ENCODE peak calls at places on chromosomes 4 and X, in five cellular contexts. A, Q, W, R and C are unnamed samples.

GRCh38 chrX:41475611-41476241 is 28.6 kb downstream of the NYX start:
- DNase-seq in A (no peak), Q (no peak), W (no peak), R (no peak), C (no peak)

GRCh38 chr4:155600246-155600645 is 66.4 kb upstream of the GUCY1A1 start:
- DNase-seq in A (no peak), Q (no peak), W (no peak), R (no peak), C (no peak)

GRCh38 chr4:82268050-82268825 is 105.6 kb downstream of the HNRNPD start:
- DNase-seq in A (peak; percentile 53), Q (peak; percentile 50), W (peak; percentile 55), R (peak; percentile 57), C (no peak)

GRCh38 chrX:139816204-139816603 is 108.2 kb upstream of the MCF2 start:
- DNase-seq in A (no peak), Q (no peak), W (no peak), R (no peak), C (no peak)

GRCh38 chr4:83757121-83757621 is 221.3 kb downstream of the GPAT3 start:
- DNase-seq in A (peak; percentile 80), Q (no peak), W (no peak), R (no peak), C (no peak)

GRCh38 chr4:86453044-86453501 is 93.2 kb upstream of the MAPK10 start:
- DNase-seq in A (no peak), Q (peak; percentile 70), W (no peak), R (no peak), C (no peak)

GRCh38 chrX:18542131-18542530 is 116.7 kb downstream of the CDKL5 start:
- DNase-seq in A (no peak), Q (no peak), W (no peak), R (no peak), C (no peak)

GRCh38 chr4:32440391-32440790 is 1720.2 kb downstream of the PCDH7 start:
- DNase-seq in A (no peak), Q (no peak), W (no peak), R (no peak), C (no peak)

GRCh38 chrX:39335447-39336235 is 534.4 kb downstream of the MID1IP1 start:
- DNase-seq in A (no peak), Q (no peak), W (no peak), R (no peak), C (no peak)

GRCh38 chr4:47084795-47085194 is 53.4 kb downstream of the GABRB1 start:
- DNase-seq in A (no peak), Q (no peak), W (no peak), R (no peak), C (no peak)

GRCh38 chr4:131430302-131430701 is 1718.8 kb upstream of the PCDH10 start:
- DNase-seq in A (no peak), Q (no peak), W (peak; percentile 7), R (no peak), C (no peak)

GRCh38 chr4:73508651-73509050 is 27.1 kb downstream of the AFM start:
- DNase-seq in A (no peak), Q (no peak), W (no peak), R (no peak), C (no peak)

GRCh38 chr4:138341739-138342415 is 99.7 kb upstream of the SLC7A11 start:
- DNase-seq in A (no peak), Q (no peak), W (no peak), R (no peak), C (peak; percentile 72)

GRCh38 chr4:83219344-83219990 is 65.1 kb downstream of the COQ2 start:
- DNase-seq in A (no peak), Q (no peak), W (no peak), R (no peak), C (peak; percentile 77)

GRCh38 chr4:126977306-126977705 is 655.5 kb upstream of the INTU start:
- DNase-seq in A (peak; percentile 26), Q (peak; percentile 20), W (no peak), R (no peak), C (no peak)

GRCh38 chr4:138175337-138175794 is 66.8 kb downstream of the SLC7A11 start:
- DNase-seq in A (no peak), Q (peak; percentile 61), W (no peak), R (no peak), C (no peak)

GRCh38 chrX:15301924-15302323 is 13.5 kb downstream of the ASB11 start:
- DNase-seq in A (no peak), Q (peak; percentile 41), W (no peak), R (no peak), C (no peak)

GRCh38 chr4:172073590-172073989 is 260.4 kb downstream of the GALNTL6 start:
- DNase-seq in A (no peak), Q (no peak), W (no peak), R (no peak), C (no peak)

GRCh38 chr4:73206236-73206635 is 52.4 kb downstream of the ANKRD17 start:
- DNase-seq in A (no peak), Q (no peak), W (no peak), R (no peak), C (no peak)

GRCh38 chr4:187071896-187072295 is 348.2 kb upstream of the FAT1 start:
- DNase-seq in A (no peak), Q (no peak), W (no peak), R (peak; percentile 28), C (no peak)

GRCh38 chrX:10173331-10173900 is 16.6 kb downstream of the CLCN4 start:
- DNase-seq in A (peak; percentile 64), Q (peak; percentile 89), W (no peak), R (no peak), C (no peak)
- TF ChIP-seq RCOR1 in A (no peak), Q (no peak), W (no peak), R (no peak), C (no peak)

DNA sequence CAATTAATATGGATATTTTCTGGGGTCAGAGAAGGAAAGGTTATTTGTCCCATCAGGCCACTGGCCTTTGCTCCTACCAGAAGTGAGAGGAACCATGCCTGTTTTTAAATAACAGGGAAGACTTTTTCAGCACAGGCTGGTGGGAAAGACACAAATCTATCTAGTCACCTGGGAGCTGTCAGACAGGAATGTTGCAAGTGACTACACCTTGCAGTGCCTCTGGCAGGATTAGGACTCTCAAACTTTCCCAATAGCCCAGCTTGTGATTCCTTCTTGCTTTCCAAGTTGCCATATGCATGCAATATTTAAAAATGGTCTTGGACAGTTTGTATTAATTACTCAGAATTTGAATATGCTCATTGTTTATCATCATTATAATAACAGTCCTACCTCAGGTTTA is 69.8 kb upstream of the RAB40AL start:
- DNase-seq in A (no peak), Q (no peak), W (no peak), R (no peak), C (no peak)
- TF ChIP-seq RCOR1 in A (no peak), Q (no peak), W (no peak), R (no peak), C (no peak)

GRCh38 chr4:62159876-62160275 is 959.8 kb downstream of the ADGRL3 start:
- DNase-seq in A (no peak), Q (no peak), W (no peak), R (no peak), C (no peak)

GRCh38 chr4:62159306-62159705 is 959.2 kb downstream of the ADGRL3 start:
- DNase-seq in A (no peak), Q (no peak), W (no peak), R (no peak), C (no peak)

GRCh38 chr4:62162606-62163005 is 962.5 kb downstream of the ADGRL3 start:
- DNase-seq in A (no peak), Q (no peak), W (no peak), R (no peak), C (no peak)

GRCh38 chr4:62161446-62161845 is 961.3 kb downstream of the ADGRL3 start:
- DNase-seq in A (no peak), Q (no peak), W (no peak), R (no peak), C (no peak)
- TF ChIP-seq RCOR1 in A (no peak), Q (no peak), W (no peak), R (no peak), C (no peak)

GRCh38 chr4:107689912-107690587 is 30.0 kb downstream of the PAPSS1 start:
- DNase-seq in A (no peak), Q (peak; percentile 94), W (peak; percentile 48), R (no peak), C (no peak)
- TF ChIP-seq RCOR1 in A (no peak), Q (peak; percentile 47), W (no peak), R (no peak), C (no peak)